ENCODE peak calls at places on chromosomes 2 and 18, in seven cellular contexts. J, H, T, S, N, B and E are unnamed samples.

GRCh38 chr2:10447300-10448207 is 573 bp downstream of the ODC1 start:
- DNase-seq in J (no peak), H (no peak), T (no peak), S (peak), N (no peak), B (no peak), E (no peak)

GRCh38 chr2:110737783-110738182 is 5.4 kb downstream of the ACOXL start:
- DNase-seq in J (no peak), H (no peak), T (no peak), S (no peak), N (no peak), B (no peak), E (no peak)

GRCh38 chr2:45891719-45892118 is 240.2 kb downstream of the PRKCE start:
- DNase-seq in J (no peak), H (no peak), T (no peak), S (no peak), N (no peak), B (no peak), E (no peak)

GRCh38 chr18:52408800-52409302 is 68.9 kb downstream of the DCC start:
- DNase-seq in J (no peak), H (no peak), T (no peak), S (no peak), N (no peak), B (no peak), E (no peak)

GRCh38 chr2:72895759-72896281 is 8.6 kb downstream of the SPR start:
- DNase-seq in J (peak), H (peak), T (peak), S (peak), N (no peak), B (no peak), E (no peak)

GRCh38 chr2:217790195-217790594 is 212.6 kb downstream of the TNS1 start:
- DNase-seq in J (no peak), H (no peak), T (no peak), S (no peak), N (no peak), B (peak), E (no peak)

GRCh38 chr2:27051902-27052645 is 606 bp downstream of the AGBL5 start:
- DNase-seq in J (peak), H (peak), T (peak), S (peak), N (no peak), B (no peak), E (no peak)

GRCh38 chr2:62199392-62200125 is 3.6 kb downstream of the B3GNT2 start:
- DNase-seq in J (no peak), H (no peak), T (no peak), S (no peak), N (no peak), B (peak), E (no peak)

GRCh38 chr2:38010995-38011394 is 65.0 kb downstream of the CYP1B1 start:
- DNase-seq in J (no peak), H (peak), T (no peak), S (no peak), N (peak), B (no peak), E (no peak)

GRCh38 chr2:142722569-142722968 is 154.9 kb upstream of the KYNU start:
- DNase-seq in J (no peak), H (no peak), T (no peak), S (no peak), N (no peak), B (no peak), E (no peak)

GRCh38 chr2:205692095-205692494 is 9.8 kb downstream of the NRP2 start:
- DNase-seq in J (no peak), H (no peak), T (no peak), S (no peak), N (no peak), B (no peak), E (no peak)

GRCh38 chr2:57278451-57278850 is 768.2 kb upstream of the VRK2 start:
- DNase-seq in J (no peak), H (no peak), T (no peak), S (no peak), N (no peak), B (no peak), E (no peak)

GRCh38 chr18:56298935-56299334 is 339.5 kb downstream of the TXNL1 start:
- DNase-seq in J (no peak), H (no peak), T (no peak), S (no peak), N (peak), B (no peak), E (no peak)

GRCh38 chr18:42363446-42363845 is 408.4 kb downstream of the PIK3C3 start:
- DNase-seq in J (no peak), H (peak), T (no peak), S (no peak), N (no peak), B (no peak), E (no peak)

GRCh38 chr18:37393945-37394609 is 171.5 kb downstream of the CELF4 start:
- DNase-seq in J (peak), H (peak), T (peak), S (peak), N (peak), B (no peak), E (peak)

GRCh38 chr2:204024503-204024902 is 87.9 kb downstream of the ICOS start:
- DNase-seq in J (no peak), H (peak), T (no peak), S (peak), N (peak), B (no peak), E (no peak)

GRCh38 chr2:11022874-11023273 is 111.1 kb downstream of the KCNF1 start:
- DNase-seq in J (no peak), H (no peak), T (no peak), S (no peak), N (no peak), B (no peak), E (peak)

GRCh38 chr2:181790716-181791649 is 100.5 kb upstream of the ITPRID2 start:
- DNase-seq in J (no peak), H (no peak), T (no peak), S (peak), N (peak), B (no peak), E (no peak)

GRCh38 chr2:73823916-73824523 is 4.7 kb upstream of the STAMBP start:
- DNase-seq in J (peak), H (peak), T (no peak), S (peak), N (peak), B (peak), E (no peak)

GRCh38 chr2:84939426-84940087 is 31.4 kb upstream of the KCMF1 start:
- DNase-seq in J (no peak), H (no peak), T (no peak), S (peak), N (no peak), B (peak), E (no peak)

GRCh38 chr2:201151127-201152074 is 31.5 kb upstream of the CASP10 start:
- DNase-seq in J (no peak), H (no peak), T (no peak), S (no peak), N (peak), B (no peak), E (no peak)

GRCh38 chr18:12564378-12564777 is 93.5 kb downstream of the SPIRE1 start:
- DNase-seq in J (no peak), H (no peak), T (no peak), S (no peak), N (no peak), B (no peak), E (no peak)

GRCh38 chr2:36530983-36531354 is 67.0 kb downstream of the FEZ2 start:
- DNase-seq in J (peak), H (no peak), T (no peak), S (no peak), N (no peak), B (no peak), E (no peak)

GRCh38 chr2:53347219-53347618 is 420.4 kb upstream of the CHAC2 start:
- DNase-seq in J (no peak), H (no peak), T (no peak), S (no peak), N (no peak), B (no peak), E (no peak)

GRCh38 chr2:192315543-192315942 is 120.8 kb upstream of the TMEFF2 start:
- DNase-seq in J (no peak), H (no peak), T (no peak), S (no peak), N (no peak), B (no peak), E (no peak)

GRCh38 chr2:25677877-25678276 is 4.5 kb upstream of the DTNB start:
- DNase-seq in J (no peak), H (no peak), T (no peak), S (no peak), N (no peak), B (no peak), E (no peak)

GRCh38 chr2:25672500-25673169 is 742 bp downstream of the DTNB start:
- DNase-seq in J (peak), H (peak), T (peak), S (peak), N (peak), B (peak), E (no peak)

GRCh38 chr2:25671622-25672021 is 1.8 kb downstream of the DTNB start:
- DNase-seq in J (no peak), H (no peak), T (no peak), S (no peak), N (no peak), B (no peak), E (no peak)

GRCh38 chr2:25673170-25674002 is at the start of gene DTNB:
- DNase-seq in J (peak), H (peak), T (peak), S (peak), N (peak), B (peak), E (peak)

GRCh38 chr2:25674003-25674362 is 606 bp upstream of the DTNB start:
- DNase-seq in J (no peak), H (no peak), T (no peak), S (no peak), N (no peak), B (no peak), E (no peak)
- H3K27ac ChIP-seq in J (peak), H (no peak), T (peak), S (peak), N (peak), B (peak), E (peak)

GRCh38 chr2:136139601-136140000 is 21.7 kb upstream of the CXCR4 start:
- DNase-seq in J (no peak), H (no peak), T (no peak), S (no peak), N (no peak), B (peak), E (no peak)

GRCh38 chr2:136135924-136136906 is 18.3 kb upstream of the CXCR4 start:
- DNase-seq in J (no peak), H (no peak), T (no peak), S (peak), N (no peak), B (peak), E (no peak)

GRCh38 chr2:136135462-136135861 is 17.5 kb upstream of the CXCR4 start:
- DNase-seq in J (no peak), H (no peak), T (no peak), S (no peak), N (no peak), B (peak), E (no peak)

GRCh38 chr2:136136921-136137320 is 19.0 kb upstream of the CXCR4 start:
- DNase-seq in J (no peak), H (no peak), T (no peak), S (no peak), N (no peak), B (no peak), E (no peak)

GRCh38 chr2:136137982-136138381 is 20.0 kb upstream of the CXCR4 start:
- DNase-seq in J (no peak), H (no peak), T (no peak), S (no peak), N (no peak), B (no peak), E (no peak)
- H3K27ac ChIP-seq in J (no peak), H (no peak), T (no peak), S (no peak), N (no peak), B (peak), E (no peak)

DNA sequence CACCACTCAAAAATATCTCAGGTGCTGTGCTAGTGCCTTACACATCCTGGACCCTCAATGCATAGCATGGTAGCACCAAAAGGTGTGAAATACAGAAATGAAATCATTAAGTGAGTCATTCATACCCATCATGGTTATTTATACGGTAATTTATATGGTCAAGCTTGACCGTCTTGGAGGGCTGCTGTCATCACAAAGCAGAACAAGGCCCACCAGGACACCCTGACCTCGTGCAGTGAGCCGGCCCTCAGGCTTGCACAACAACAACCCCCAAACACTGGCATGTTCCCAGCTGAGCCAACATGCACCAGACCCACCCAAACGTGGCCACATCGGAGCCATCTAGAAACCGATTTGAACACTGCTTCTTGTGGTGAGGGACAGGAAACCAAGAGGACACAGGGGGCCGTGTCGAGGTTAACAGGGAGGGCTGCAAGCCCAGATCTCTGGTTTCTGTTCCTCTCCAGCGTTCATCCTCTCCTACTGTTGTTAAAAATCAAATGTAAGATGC is 378.5 kb upstream of the ID2 start:
- DNase-seq in J (peak), H (no peak), T (peak), S (peak), N (no peak), B (peak), E (peak)
- H3K27ac ChIP-seq in J (no peak), H (no peak), T (no peak), S (no peak), N (no peak), B (no peak), E (no peak)

GRCh38 chr2:20069756-20070155 is 18.3 kb upstream of the LAPTM4A start:
- DNase-seq in J (no peak), H (no peak), T (no peak), S (no peak), N (no peak), B (no peak), E (no peak)
- H3K27ac ChIP-seq in J (no peak), H (no peak), T (no peak), S (no peak), N (peak), B (no peak), E (no peak)